ENCODE peak calls at places on chromosomes 1 and 21, in seven cellular contexts. One of them, this sample, is unnamed.

GRCh38 chr1:157523774-157524501 is 28.4 kb downstream of the FCRL5 start:
- DNase-seq in cardiac fibroblast: no peak
- DNase-seq in adrenal gland: no peak
- DNase-seq in stomach: no peak
- DNase-seq in pancreas: no peak
- DNase-seq in GM12865: peak
- DNase-seq in IMR-90: no peak
- DNase-seq in this sample: no peak

GRCh38 chr1:206032356-206033140 is 8.9 kb upstream of the CTSE start:
- DNase-seq in cardiac fibroblast: peak
- DNase-seq in adrenal gland: no peak
- DNase-seq in stomach: no peak
- DNase-seq in GM12865: no peak
- DNase-seq in IMR-90: no peak
- DNase-seq in pancreas: no peak
- DNase-seq in this sample: no peak

GRCh38 chr1:49293016-49293415 is 516.3 kb upstream of the BEND5 start:
- DNase-seq in adrenal gland: no peak
- DNase-seq in pancreas: no peak
- DNase-seq in stomach: no peak
- DNase-seq in IMR-90: no peak
- DNase-seq in cardiac fibroblast: no peak
- DNase-seq in GM12865: no peak
- DNase-seq in this sample: no peak

GRCh38 chr1:101977266-101977665 is 19.5 kb downstream of the OLFM3 start:
- DNase-seq in IMR-90: no peak
- DNase-seq in adrenal gland: no peak
- DNase-seq in GM12865: no peak
- DNase-seq in cardiac fibroblast: no peak
- DNase-seq in pancreas: no peak
- DNase-seq in stomach: no peak
- DNase-seq in this sample: no peak

GRCh38 chr1:171898956-171899355 is 57.7 kb downstream of the DNM3 start:
- DNase-seq in adrenal gland: peak
- DNase-seq in cardiac fibroblast: peak
- DNase-seq in stomach: no peak
- DNase-seq in pancreas: no peak
- DNase-seq in GM12865: no peak
- DNase-seq in IMR-90: no peak
- DNase-seq in this sample: no peak

GRCh38 chr1:5551274-5551966 is 440.8 kb downstream of the NPHP4 start:
- DNase-seq in IMR-90: no peak
- DNase-seq in GM12865: no peak
- DNase-seq in pancreas: no peak
- DNase-seq in cardiac fibroblast: no peak
- DNase-seq in stomach: no peak
- DNase-seq in adrenal gland: no peak
- DNase-seq in this sample: peak

GRCh38 chr1:80982831-80983230 is 817.9 kb upstream of the ADGRL2 start:
- DNase-seq in IMR-90: no peak
- DNase-seq in stomach: no peak
- DNase-seq in adrenal gland: no peak
- DNase-seq in cardiac fibroblast: no peak
- DNase-seq in GM12865: no peak
- DNase-seq in pancreas: no peak
- DNase-seq in this sample: no peak

GRCh38 chr1:234632225-234632624 is 22.2 kb upstream of the IRF2BP2 start:
- DNase-seq in IMR-90: no peak
- DNase-seq in GM12865: no peak
- DNase-seq in adrenal gland: no peak
- DNase-seq in stomach: no peak
- DNase-seq in cardiac fibroblast: no peak
- DNase-seq in pancreas: no peak
- DNase-seq in this sample: no peak

GRCh38 chr1:169060906-169061683 is 45.4 kb upstream of the ATP1B1 start:
- DNase-seq in pancreas: no peak
- DNase-seq in cardiac fibroblast: peak
- DNase-seq in adrenal gland: peak
- DNase-seq in stomach: no peak
- DNase-seq in IMR-90: no peak
- DNase-seq in GM12865: no peak
- DNase-seq in this sample: no peak

GRCh38 chr1:178109348-178110143 is 15.6 kb downstream of the RASAL2 start:
- DNase-seq in pancreas: no peak
- DNase-seq in IMR-90: peak
- DNase-seq in cardiac fibroblast: no peak
- DNase-seq in stomach: no peak
- DNase-seq in GM12865: no peak
- DNase-seq in adrenal gland: no peak
- DNase-seq in this sample: no peak

GRCh38 chr1:38778051-38778450 is 81.5 kb downstream of the RRAGC start:
- DNase-seq in pancreas: no peak
- DNase-seq in stomach: no peak
- DNase-seq in adrenal gland: no peak
- DNase-seq in GM12865: no peak
- DNase-seq in cardiac fibroblast: no peak
- DNase-seq in IMR-90: no peak
- DNase-seq in this sample: no peak

GRCh38 chr1:170592591-170593111 is 60.7 kb downstream of the GORAB start:
- DNase-seq in stomach: no peak
- DNase-seq in cardiac fibroblast: no peak
- DNase-seq in pancreas: no peak
- DNase-seq in GM12865: no peak
- DNase-seq in adrenal gland: no peak
- DNase-seq in IMR-90: no peak
- DNase-seq in this sample: no peak

GRCh38 chr1:228268891-228269285 is 61.0 kb downstream of the OBSCN start:
- DNase-seq in pancreas: no peak
- DNase-seq in GM12865: no peak
- DNase-seq in stomach: peak
- DNase-seq in adrenal gland: no peak
- DNase-seq in cardiac fibroblast: no peak
- DNase-seq in IMR-90: peak
- DNase-seq in this sample: no peak

GRCh38 chr1:169483500-169483966 is 2.2 kb downstream of the SLC19A2 start:
- DNase-seq in pancreas: no peak
- DNase-seq in cardiac fibroblast: peak
- DNase-seq in stomach: peak
- DNase-seq in GM12865: no peak
- DNase-seq in IMR-90: peak
- DNase-seq in adrenal gland: peak
- DNase-seq in this sample: peak

GRCh38 chr21:34887729-34888568 is 161.2 kb downstream of the RUNX1 start:
- DNase-seq in stomach: peak
- DNase-seq in IMR-90: peak
- DNase-seq in pancreas: peak
- DNase-seq in GM12865: peak
- DNase-seq in adrenal gland: peak
- DNase-seq in cardiac fibroblast: peak
- DNase-seq in this sample: no peak

GRCh38 chr1:54249798-54250497 is 50.0 kb downstream of the MRPL37 start:
- DNase-seq in GM12865: no peak
- DNase-seq in adrenal gland: peak
- DNase-seq in pancreas: no peak
- DNase-seq in IMR-90: peak
- DNase-seq in stomach: no peak
- DNase-seq in cardiac fibroblast: peak
- DNase-seq in this sample: no peak

GRCh38 chr1:54570161-54570560 is 22.1 kb downstream of the ACOT11 start:
- DNase-seq in pancreas: no peak
- DNase-seq in stomach: no peak
- DNase-seq in IMR-90: no peak
- DNase-seq in GM12865: no peak
- DNase-seq in adrenal gland: no peak
- DNase-seq in cardiac fibroblast: no peak
- DNase-seq in this sample: no peak

GRCh38 chr1:94969137-94969536 is 42.2 kb upstream of the CNN3 start:
- DNase-seq in cardiac fibroblast: no peak
- DNase-seq in GM12865: no peak
- DNase-seq in IMR-90: no peak
- DNase-seq in stomach: no peak
- DNase-seq in adrenal gland: no peak
- DNase-seq in pancreas: no peak
- DNase-seq in this sample: no peak

GRCh38 chr1:2233997-2234761 is 6.1 kb downstream of the SKI start:
- DNase-seq in pancreas: peak
- DNase-seq in GM12865: peak
- DNase-seq in cardiac fibroblast: peak
- DNase-seq in adrenal gland: peak
- DNase-seq in IMR-90: peak
- DNase-seq in stomach: peak
- DNase-seq in this sample: no peak

GRCh38 chr1:116808476-116809180 is 54.4 kb downstream of the CD2 start:
- DNase-seq in IMR-90: no peak
- DNase-seq in adrenal gland: no peak
- DNase-seq in stomach: no peak
- DNase-seq in cardiac fibroblast: no peak
- DNase-seq in GM12865: no peak
- DNase-seq in pancreas: no peak
- DNase-seq in this sample: no peak

GRCh38 chr1:154501423-154502065 is 475 bp upstream of the TDRD10 start:
- DNase-seq in IMR-90: no peak
- DNase-seq in stomach: peak
- DNase-seq in GM12865: no peak
- DNase-seq in pancreas: peak
- DNase-seq in adrenal gland: peak
- DNase-seq in cardiac fibroblast: peak
- DNase-seq in this sample: no peak

GRCh38 chr1:48036693-48037386 is 39.7 kb upstream of the TRABD2B start:
- DNase-seq in cardiac fibroblast: peak
- DNase-seq in IMR-90: peak
- DNase-seq in pancreas: no peak
- DNase-seq in GM12865: no peak
- DNase-seq in stomach: no peak
- DNase-seq in adrenal gland: no peak
- DNase-seq in this sample: no peak

GRCh38 chr1:181028241-181029014 is 5.4 kb upstream of the MR1 start:
- DNase-seq in cardiac fibroblast: no peak
- DNase-seq in IMR-90: peak
- DNase-seq in stomach: no peak
- DNase-seq in pancreas: no peak
- DNase-seq in adrenal gland: no peak
- DNase-seq in GM12865: no peak
- DNase-seq in this sample: no peak

GRCh38 chr1:54885863-54886723 is 902 bp downstream of the DHCR24 start:
- DNase-seq in adrenal gland: peak
- DNase-seq in cardiac fibroblast: peak
- DNase-seq in IMR-90: no peak
- DNase-seq in stomach: peak
- DNase-seq in GM12865: peak
- DNase-seq in pancreas: peak
- DNase-seq in this sample: peak

DNA sequence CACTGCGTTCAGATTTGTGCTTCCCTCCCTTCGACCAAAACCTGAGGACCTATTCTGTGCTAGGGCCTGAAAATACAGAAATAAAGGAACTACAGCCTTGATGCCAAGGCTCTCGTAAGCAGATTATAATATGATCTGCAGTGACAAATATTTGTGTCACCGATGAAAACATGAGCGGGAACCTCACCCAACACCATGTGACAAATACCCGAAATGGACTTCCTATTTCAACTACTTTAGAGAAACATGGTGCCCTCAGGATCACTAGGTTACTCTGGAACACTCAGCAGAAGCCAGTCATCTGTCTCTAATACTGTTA is 517 bp upstream of the VAMP3 start:
- DNase-seq in cardiac fibroblast: no peak
- DNase-seq in stomach: no peak
- DNase-seq in adrenal gland: peak
- DNase-seq in pancreas: no peak
- DNase-seq in GM12865: no peak
- DNase-seq in IMR-90: no peak
- DNase-seq in this sample: no peak
- TF ChIP-seq CTCF in cardiac fibroblast: no peak
- TF ChIP-seq CTCF in stomach: no peak
- TF ChIP-seq CTCF in adrenal gland: no peak
- TF ChIP-seq CTCF in pancreas: no peak
- TF ChIP-seq CTCF in GM12865: no peak
- TF ChIP-seq CTCF in IMR-90: no peak
- TF ChIP-seq CTCF in this sample: no peak

GRCh38 chr1:25675729-25676476 is 59.3 kb downstream of the MAN1C1 start:
- DNase-seq in IMR-90: no peak
- DNase-seq in adrenal gland: no peak
- DNase-seq in cardiac fibroblast: no peak
- DNase-seq in stomach: peak
- DNase-seq in pancreas: no peak
- DNase-seq in GM12865: peak
- DNase-seq in this sample: no peak
- H3K4me3 ChIP-seq in IMR-90: no peak
- H3K4me3 ChIP-seq in adrenal gland: no peak
- H3K4me3 ChIP-seq in cardiac fibroblast: no peak
- H3K4me3 ChIP-seq in stomach: no peak
- H3K4me3 ChIP-seq in pancreas: no peak
- H3K4me3 ChIP-seq in GM12865: no peak
- H3K4me3 ChIP-seq in this sample: no peak

DNA sequence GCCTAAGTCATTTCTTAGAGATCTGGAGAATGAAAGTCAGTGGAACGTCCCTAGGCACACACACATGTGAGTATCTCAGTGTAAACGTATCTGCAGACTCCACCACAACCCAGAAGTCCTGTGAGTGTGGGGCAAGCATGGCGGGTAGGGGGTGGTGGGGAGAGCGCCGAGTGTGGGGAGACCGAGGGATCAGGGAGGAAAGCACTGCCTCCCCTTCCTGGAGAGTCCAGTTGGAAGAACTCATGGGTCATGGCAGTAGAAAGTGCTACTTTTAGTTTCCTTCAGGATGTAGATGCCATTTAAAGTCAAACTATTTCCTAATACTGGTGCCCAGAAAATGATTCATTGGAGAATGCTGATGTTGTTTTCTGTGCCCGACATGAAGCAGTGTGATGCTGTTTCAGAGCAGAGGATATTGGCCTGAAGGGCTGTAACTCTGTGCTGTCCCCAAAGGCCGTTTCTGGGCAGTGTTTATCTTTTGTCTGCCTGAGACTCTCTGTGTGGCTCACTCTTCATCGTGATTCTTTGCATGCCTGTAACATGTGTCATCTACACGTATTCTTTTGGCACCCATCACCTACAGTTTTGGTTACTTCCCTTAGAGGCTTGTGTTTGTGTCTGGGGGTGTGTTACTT is 45.7 kb upstream of the TSPAN2 start:
- DNase-seq in GM12865: no peak
- DNase-seq in IMR-90: peak
- DNase-seq in adrenal gland: no peak
- DNase-seq in stomach: no peak
- DNase-seq in pancreas: no peak
- DNase-seq in cardiac fibroblast: peak
- DNase-seq in this sample: no peak
- TF ChIP-seq CTCF in GM12865: no peak
- TF ChIP-seq CTCF in IMR-90: no peak
- TF ChIP-seq CTCF in adrenal gland: no peak
- TF ChIP-seq CTCF in stomach: no peak
- TF ChIP-seq CTCF in pancreas: no peak
- TF ChIP-seq CTCF in cardiac fibroblast: peak
- TF ChIP-seq CTCF in this sample: no peak

DNA sequence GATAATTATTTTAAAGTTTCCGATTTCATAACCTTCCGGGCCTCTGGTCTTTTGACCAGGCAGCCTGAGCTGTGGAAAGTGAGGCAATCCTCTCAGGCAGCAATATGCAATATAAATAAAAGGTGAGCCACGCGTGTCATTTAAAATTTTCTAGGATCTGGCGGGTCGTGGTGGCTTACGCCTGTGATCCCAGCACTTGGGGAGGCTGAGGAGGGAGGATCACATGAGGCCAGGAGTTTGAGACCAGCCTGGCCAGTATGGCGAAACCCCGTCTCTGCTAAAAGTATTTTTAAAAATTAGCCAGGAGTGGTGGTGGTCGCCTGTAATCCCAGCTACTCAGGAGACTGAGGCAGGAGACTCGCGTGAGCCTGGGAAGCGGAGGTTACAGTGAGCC is 546 bp upstream of the ZNF695 start:
- DNase-seq in IMR-90: no peak
- DNase-seq in stomach: no peak
- DNase-seq in GM12865: no peak
- DNase-seq in pancreas: no peak
- DNase-seq in cardiac fibroblast: no peak
- DNase-seq in adrenal gland: no peak
- DNase-seq in this sample: no peak
- H3K4me3 ChIP-seq in IMR-90: no peak
- H3K4me3 ChIP-seq in stomach: peak
- H3K4me3 ChIP-seq in GM12865: no peak
- H3K4me3 ChIP-seq in pancreas: no peak
- H3K4me3 ChIP-seq in cardiac fibroblast: peak
- H3K4me3 ChIP-seq in adrenal gland: no peak
- H3K4me3 ChIP-seq in this sample: peak

This sample was measured in LNCaP clone FGC.